ENCODE peak calls at places on chromosomes 7 and 10, in four cellular contexts. One of them, this sample, is unnamed.

GRCh38 chr7:4681218-4681851 is 760 bp upstream of the FOXK1 start:
- DNase-seq in spleen: no peak
- DNase-seq in A549: no peak
- DNase-seq in body of pancreas: no peak
- DNase-seq in this sample: no peak

GRCh38 chr10:116080553-116080952 is 192.5 kb downstream of the GFRA1 start:
- DNase-seq in body of pancreas: no peak
- DNase-seq in spleen: no peak
- DNase-seq in A549: peak
- DNase-seq in this sample: no peak

GRCh38 chr7:99035723-99036530 is 108.0 kb downstream of the SMURF1 start:
- DNase-seq in spleen: no peak
- DNase-seq in A549: no peak
- DNase-seq in body of pancreas: no peak
- DNase-seq in this sample: no peak

GRCh38 chr10:1123972-1124371 is 67.8 kb downstream of the WDR37 start:
- DNase-seq in body of pancreas: no peak
- DNase-seq in spleen: no peak
- DNase-seq in A549: no peak
- DNase-seq in this sample: no peak

GRCh38 chr7:121505021-121505420 is 108.9 kb upstream of the FAM3C start:
- DNase-seq in body of pancreas: no peak
- DNase-seq in spleen: no peak
- DNase-seq in A549: no peak
- DNase-seq in this sample: no peak

GRCh38 chr7:158559356-158559755 is 28.3 kb downstream of the PTPRN2 start:
- DNase-seq in A549: no peak
- DNase-seq in body of pancreas: no peak
- DNase-seq in spleen: no peak
- DNase-seq in this sample: no peak

GRCh38 chr7:138515001-138515528 is 55.0 kb downstream of the TRIM24 start:
- DNase-seq in spleen: no peak
- DNase-seq in body of pancreas: no peak
- DNase-seq in A549: no peak
- DNase-seq in this sample: no peak

GRCh38 chr10:125201108-125201524 is 40.8 kb upstream of the CTBP2 start:
- DNase-seq in body of pancreas: no peak
- DNase-seq in A549: peak
- DNase-seq in spleen: peak
- DNase-seq in this sample: no peak

GRCh38 chr10:60282771-60283353 is 106.8 kb downstream of the ANK3 start:
- DNase-seq in spleen: no peak
- DNase-seq in A549: peak
- DNase-seq in body of pancreas: peak
- DNase-seq in this sample: no peak

GRCh38 chr7:542935-543789 is 23.5 kb upstream of the PDGFA start:
- DNase-seq in A549: peak
- DNase-seq in body of pancreas: no peak
- DNase-seq in spleen: no peak
- DNase-seq in this sample: no peak

GRCh38 chr10:1050145-1050544 is 1.2 kb upstream of the IDI1 start:
- DNase-seq in A549: no peak
- DNase-seq in body of pancreas: no peak
- DNase-seq in spleen: no peak
- DNase-seq in this sample: no peak

GRCh38 chr10:125369382-125370326 is 209.3 kb upstream of the CTBP2 start:
- DNase-seq in A549: no peak
- DNase-seq in spleen: no peak
- DNase-seq in body of pancreas: no peak
- DNase-seq in this sample: no peak

GRCh38 chr10:87093461-87094372 is 926 bp downstream of the GLUD1 start:
- DNase-seq in body of pancreas: peak
- DNase-seq in spleen: peak
- DNase-seq in A549: peak
- DNase-seq in this sample: peak

GRCh38 chr10:24519950-24520349 is 203.7 kb downstream of the ARHGAP21 start:
- DNase-seq in A549: no peak
- DNase-seq in spleen: no peak
- DNase-seq in body of pancreas: no peak
- DNase-seq in this sample: no peak

GRCh38 chr7:83786858-83787257 is 137.9 kb upstream of the SEMA3E start:
- DNase-seq in A549: no peak
- DNase-seq in body of pancreas: no peak
- DNase-seq in spleen: no peak
- DNase-seq in this sample: no peak

GRCh38 chr10:4802711-4803487 is 23.1 kb upstream of the AKR1E2 start:
- DNase-seq in A549: no peak
- DNase-seq in spleen: no peak
- DNase-seq in body of pancreas: no peak
- DNase-seq in this sample: no peak

GRCh38 chr7:123494193-123494796 is 40.1 kb downstream of the IQUB start:
- DNase-seq in spleen: no peak
- DNase-seq in body of pancreas: peak
- DNase-seq in A549: peak
- DNase-seq in this sample: no peak

GRCh38 chr10:73923935-73924598 is 13.1 kb downstream of the PLAU start:
- DNase-seq in spleen: no peak
- DNase-seq in A549: no peak
- DNase-seq in body of pancreas: no peak
- DNase-seq in this sample: no peak

GRCh38 chr7:50022451-50022850 is 70.6 kb downstream of the ZPBP start:
- DNase-seq in A549: no peak
- DNase-seq in body of pancreas: no peak
- DNase-seq in spleen: no peak
- DNase-seq in this sample: no peak

GRCh38 chr10:3766046-3766761 is 18.8 kb downstream of the KLF6 start:
- DNase-seq in A549: no peak
- DNase-seq in spleen: no peak
- DNase-seq in body of pancreas: no peak
- DNase-seq in this sample: no peak

DNA sequence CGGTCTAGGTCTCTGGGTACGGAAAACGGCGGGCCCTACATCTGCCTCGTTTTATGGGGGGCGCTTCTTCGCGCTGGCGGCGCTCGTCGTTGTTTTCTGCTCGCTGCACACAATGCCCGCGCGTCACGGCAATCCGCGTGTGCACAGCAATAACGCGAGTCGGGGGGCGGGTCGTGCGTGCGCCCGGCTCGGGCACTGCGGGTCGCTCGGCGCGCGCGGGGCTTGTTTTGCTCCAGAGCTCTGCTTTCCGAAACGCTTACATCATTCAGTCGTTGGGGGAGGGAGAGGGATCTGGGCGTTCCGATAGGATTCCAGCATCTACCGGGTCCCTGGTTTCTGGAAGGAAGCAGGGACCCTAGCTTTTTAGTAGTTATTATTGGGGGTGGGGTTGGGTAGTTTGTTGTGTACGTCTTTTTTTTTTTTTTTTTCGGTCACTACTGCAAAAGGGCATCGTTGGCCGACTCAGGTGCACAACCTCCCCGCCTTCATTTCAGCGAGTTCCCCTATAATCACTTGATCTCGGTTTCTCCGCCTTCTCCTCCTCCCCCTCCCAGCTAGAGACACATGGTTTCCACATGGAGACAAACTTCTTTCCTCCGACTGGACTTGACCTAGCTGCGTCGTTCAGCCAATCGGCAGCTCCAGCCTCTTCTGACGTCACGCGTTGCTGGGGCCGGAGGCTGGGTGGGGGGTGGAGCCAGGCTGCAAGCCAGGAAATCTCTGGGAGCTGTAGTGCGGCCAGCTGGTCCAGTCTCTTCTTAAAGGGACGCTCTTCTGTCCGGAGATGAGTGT is 3.5 kb downstream of the MXI1 start:
- DNase-seq in body of pancreas: peak
- DNase-seq in A549: peak
- DNase-seq in spleen: peak
- DNase-seq in this sample: peak
- TF ChIP-seq POLR2A in body of pancreas: peak
- TF ChIP-seq POLR2A in A549: no peak
- TF ChIP-seq POLR2A in spleen: no peak
- TF ChIP-seq POLR2A in this sample: no peak

GRCh38 chr10:95770084-95770720 is 14.2 kb downstream of the ENTPD1 start:
- DNase-seq in body of pancreas: no peak
- DNase-seq in spleen: no peak
- DNase-seq in A549: no peak
- DNase-seq in this sample: no peak
- H3K27ac ChIP-seq in body of pancreas: no peak
- H3K27ac ChIP-seq in spleen: peak
- H3K27ac ChIP-seq in A549: no peak
- H3K27ac ChIP-seq in this sample: no peak

GRCh38 chr7:100457033-100457432 is 7.0 kb downstream of the SPACDR start:
- DNase-seq in A549: no peak
- DNase-seq in body of pancreas: no peak
- DNase-seq in spleen: no peak
- DNase-seq in this sample: no peak

GRCh38 chr7:100452513-100452912 is 11.5 kb downstream of the SPACDR start:
- DNase-seq in body of pancreas: no peak
- DNase-seq in spleen: no peak
- DNase-seq in A549: no peak
- DNase-seq in this sample: no peak

DNA sequence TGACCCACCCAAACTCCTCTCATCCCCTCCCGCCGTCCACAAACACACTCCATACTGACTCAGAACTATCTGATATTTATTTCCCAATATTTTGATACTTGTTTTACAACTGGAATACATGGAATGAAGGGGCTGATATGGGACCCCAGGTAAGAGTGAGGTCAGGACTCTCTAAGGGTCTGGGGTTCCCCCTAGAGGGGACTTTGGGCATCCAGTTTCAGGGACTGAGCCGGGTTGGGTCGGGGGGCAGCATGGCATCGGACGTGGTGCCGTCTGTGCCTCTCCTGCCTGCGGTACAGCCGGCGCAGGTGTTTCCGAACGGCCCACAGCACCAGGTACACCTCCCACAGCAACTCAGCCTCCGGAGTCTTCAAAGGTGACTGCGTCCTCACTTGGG is 7.5 kb downstream of the SPACDR start:
- DNase-seq in A549: no peak
- DNase-seq in spleen: no peak
- DNase-seq in body of pancreas: no peak
- DNase-seq in this sample: no peak
- TF ChIP-seq CTCF in A549: no peak
- TF ChIP-seq CTCF in spleen: no peak
- TF ChIP-seq CTCF in body of pancreas: no peak
- TF ChIP-seq CTCF in this sample: no peak

GRCh38 chr10:78149193-78149592 is 115.5 kb downstream of the RPS24 start:
- DNase-seq in A549: no peak
- DNase-seq in body of pancreas: no peak
- DNase-seq in spleen: no peak
- DNase-seq in this sample: no peak
- TF ChIP-seq POLR2A in A549: no peak
- TF ChIP-seq POLR2A in body of pancreas: no peak
- TF ChIP-seq POLR2A in spleen: no peak
- TF ChIP-seq POLR2A in this sample: no peak

GRCh38 chr7:135950429-135950828 is 26.7 kb downstream of the MTPN start:
- DNase-seq in body of pancreas: no peak
- DNase-seq in A549: no peak
- DNase-seq in spleen: no peak
- DNase-seq in this sample: no peak
- H3K27ac ChIP-seq in body of pancreas: no peak
- H3K27ac ChIP-seq in A549: no peak
- H3K27ac ChIP-seq in spleen: no peak
- H3K27ac ChIP-seq in this sample: no peak

GRCh38 chr10:7301039-7301768 is 109.6 kb downstream of the SFMBT2 start:
- DNase-seq in body of pancreas: no peak
- DNase-seq in A549: peak
- DNase-seq in spleen: no peak
- DNase-seq in this sample: no peak
- TF ChIP-seq CTCF in body of pancreas: no peak
- TF ChIP-seq CTCF in A549: peak
- TF ChIP-seq CTCF in spleen: no peak
- TF ChIP-seq CTCF in this sample: no peak

GRCh38 chr7:2738110-2738509 is 50.1 kb downstream of the AMZ1 start:
- DNase-seq in body of pancreas: peak
- DNase-seq in spleen: peak
- DNase-seq in A549: no peak
- DNase-seq in this sample: peak
- TF ChIP-seq POLR2A in body of pancreas: no peak
- TF ChIP-seq POLR2A in spleen: no peak
- TF ChIP-seq POLR2A in A549: no peak
- TF ChIP-seq POLR2A in this sample: no peak